ENCODE peak calls at places on chromosomes 13 and 19, in ten cellular contexts. Y is endothelial cell; M is cardiac fibroblast; Q is choroid plexus epithelial cell; C is nephron progenitor cell; B is stimulated activated CD4-positive, alpha-beta T cell treated with anti-CD3 and anti-CD28 coated beads, Interleukin-2, amount 100 ng/mL, for 48 hours; A is transverse colon; E is activated naive CD4-positive, alpha-beta T cell treated with anti-CD3 and anti-CD28 coated beads, Interleukin-2, amount 50 U/mL, for 72 hours; W is IMR-90; P is B cell. Z is an unnamed sample.

GRCh38 chr19:48644839-48645651 is 942 bp downstream of the CA11 start:
- DNase-seq in Y (peak; percentile 69), M (peak; percentile 86), Q (peak; percentile 90), C (peak; percentile 74), B (peak; percentile 69), A (peak; percentile 78), E (no peak), W (peak; percentile 65), P (peak; percentile 67), Z (peak; percentile 81)

GRCh38 chr19:1132625-1133383 is 29.0 kb downstream of the GPX4 start:
- DNase-seq in Y (no peak), M (peak; percentile 45), Q (no peak), C (no peak), B (peak; percentile 34), A (peak; percentile 47), E (peak; percentile 88), W (no peak), P (no peak), Z (peak; percentile 35)

GRCh38 chr13:75010941-75011340 is 471.0 kb downstream of the TBC1D4 start:
- DNase-seq in Y (no peak), M (no peak), Q (no peak), C (no peak), B (no peak), A (no peak), E (no peak), W (no peak), P (no peak), Z (no peak)

GRCh38 chr13:111211789-111212516 is 96.8 kb downstream of the ARHGEF7 start:
- DNase-seq in Y (no peak), M (no peak), Q (peak; percentile 81), C (no peak), B (no peak), A (no peak), E (no peak), W (peak; percentile 33), P (no peak), Z (peak; percentile 91)

GRCh38 chr19:56015756-56016155 is 29.2 kb downstream of the NLRP5 start:
- DNase-seq in Y (no peak), M (no peak), Q (peak; percentile 6), C (peak; percentile 2), B (no peak), A (no peak), E (no peak), W (no peak), P (no peak), Z (peak; percentile 4)

GRCh38 chr19:1817553-1818179 is 5.6 kb upstream of the ATP8B3 start:
- DNase-seq in Y (no peak), M (no peak), Q (no peak), C (no peak), B (no peak), A (no peak), E (no peak), W (no peak), P (no peak), Z (no peak)

GRCh38 chr19:41702208-41702651 is 6.2 kb upstream of the CEACAM5 start:
- DNase-seq in Y (no peak), M (no peak), Q (peak; percentile 28), C (no peak), B (no peak), A (no peak), E (no peak), W (peak; percentile 33), P (no peak), Z (peak; percentile 16)

GRCh38 chr13:49220856-49221614 is 897 bp downstream of the MLNR start:
- DNase-seq in Y (peak; percentile 18), M (peak; percentile 15), Q (peak; percentile 18), C (peak; percentile 34), B (peak; percentile 4), A (no peak), E (no peak), W (peak; percentile 12), P (peak; percentile 52), Z (peak; percentile 28)

GRCh38 chr19:47344425-47344824 is 4.7 kb upstream of the DHX34 start:
- DNase-seq in Y (no peak), M (no peak), Q (no peak), C (no peak), B (no peak), A (no peak), E (no peak), W (no peak), P (no peak), Z (no peak)

GRCh38 chr13:51829236-51829899 is 15.6 kb downstream of the TMEM272 start:
- DNase-seq in Y (no peak), M (no peak), Q (no peak), C (no peak), B (no peak), A (no peak), E (no peak), W (no peak), P (no peak), Z (no peak)

GRCh38 chr13:48843630-48844380 is 131.9 kb upstream of the FNDC3A start:
- DNase-seq in Y (no peak), M (no peak), Q (no peak), C (no peak), B (no peak), A (no peak), E (no peak), W (no peak), P (no peak), Z (no peak)

GRCh38 chr19:39124136-39124764 is 1.3 kb upstream of the PAK4 start:
- DNase-seq in Y (no peak), M (no peak), Q (no peak), C (no peak), B (no peak), A (no peak), E (no peak), W (no peak), P (no peak), Z (no peak)

GRCh38 chr13:22945321-22946226 is 235.2 kb upstream of the SGCG start:
- DNase-seq in Y (no peak), M (no peak), Q (no peak), C (no peak), B (no peak), A (no peak), E (no peak), W (no peak), P (no peak), Z (no peak)

GRCh38 chr19:57282011-57282636 is 1.8 kb downstream of the ZNF460 start:
- DNase-seq in Y (no peak), M (no peak), Q (no peak), C (no peak), B (no peak), A (no peak), E (peak; percentile 58), W (no peak), P (no peak), Z (no peak)

GRCh38 chr13:98217597-98217996 is 40.5 kb upstream of the RNF113B start:
- DNase-seq in Y (no peak), M (no peak), Q (no peak), C (no peak), B (no peak), A (no peak), E (no peak), W (no peak), P (no peak), Z (no peak)

GRCh38 chr19:485583-486236 is 10.6 kb upstream of the MADCAM1 start:
- DNase-seq in Y (no peak), M (peak; percentile 11), Q (peak; percentile 52), C (peak; percentile 46), B (no peak), A (no peak), E (no peak), W (no peak), P (no peak), Z (peak; percentile 91)

GRCh38 chr19:22622901-22623840 is 11.0 kb upstream of the ZNF492 start:
- DNase-seq in Y (no peak), M (no peak), Q (no peak), C (no peak), B (no peak), A (no peak), E (no peak), W (no peak), P (peak; percentile 23), Z (peak; percentile 16)

GRCh38 chr13:66689628-66690027 is 540.5 kb downstream of the PCDH9 start:
- DNase-seq in Y (no peak), M (peak; percentile 70), Q (peak; percentile 80), C (no peak), B (no peak), A (no peak), E (no peak), W (peak; percentile 40), P (no peak), Z (peak; percentile 43)